ENCODE peak calls at places on chromosomes 7 and 10, in four cellular contexts. One of them, this sample, is unnamed.
A peak's percentile ranks its signal among the peaks of the same experiment; 100 is the strongest.

GRCh38 chr7:24477807-24478655 is 95.2 kb upstream of the PALS2 start:
- DNase-seq in amniotic stem cell: peak; percentile 66
- DNase-seq in GDM1: peak; percentile 40
- DNase-seq in activated naive CD4-positive, alpha-beta T cell: no peak
- DNase-seq in this sample: no peak

GRCh38 chr7:116122972-116123595 is 87.3 kb upstream of the TES start:
- DNase-seq in amniotic stem cell: peak; percentile 19
- DNase-seq in GDM1: no peak
- DNase-seq in activated naive CD4-positive, alpha-beta T cell: no peak
- DNase-seq in this sample: peak; percentile 6

GRCh38 chr10:110214380-110214826 is 7.0 kb downstream of the MXI1 start:
- DNase-seq in GDM1: peak; percentile 74
- DNase-seq in amniotic stem cell: no peak
- DNase-seq in activated naive CD4-positive, alpha-beta T cell: no peak
- DNase-seq in this sample: no peak

GRCh38 chr7:123275036-123275753 is 75.4 kb upstream of the SLC13A1 start:
- DNase-seq in activated naive CD4-positive, alpha-beta T cell: no peak
- DNase-seq in GDM1: no peak
- DNase-seq in amniotic stem cell: no peak
- DNase-seq in this sample: no peak

GRCh38 chr7:148916186-148916585 is 32.1 kb upstream of the EZH2 start:
- DNase-seq in amniotic stem cell: no peak
- DNase-seq in activated naive CD4-positive, alpha-beta T cell: no peak
- DNase-seq in GDM1: no peak
- DNase-seq in this sample: no peak

GRCh38 chr10:80070068-80070467 is 8.4 kb upstream of the TMEM254 start:
- DNase-seq in amniotic stem cell: no peak
- DNase-seq in GDM1: no peak
- DNase-seq in activated naive CD4-positive, alpha-beta T cell: no peak
- DNase-seq in this sample: no peak

GRCh38 chr10:90222939-90223338 is 521.5 kb downstream of the KIF20B start:
- DNase-seq in GDM1: no peak
- DNase-seq in amniotic stem cell: no peak
- DNase-seq in activated naive CD4-positive, alpha-beta T cell: no peak
- DNase-seq in this sample: no peak

GRCh38 chr10:112958275-112958995 is 8.4 kb downstream of the TCF7L2 start:
- DNase-seq in activated naive CD4-positive, alpha-beta T cell: no peak
- DNase-seq in amniotic stem cell: peak; percentile 71
- DNase-seq in GDM1: no peak
- DNase-seq in this sample: no peak

GRCh38 chr10:131211965-131212619 is 99.4 kb downstream of the TCERG1L start:
- DNase-seq in GDM1: no peak
- DNase-seq in amniotic stem cell: no peak
- DNase-seq in activated naive CD4-positive, alpha-beta T cell: no peak
- DNase-seq in this sample: no peak

GRCh38 chr10:114761205-114762193 is 60.1 kb upstream of the FHIP2A start:
- DNase-seq in amniotic stem cell: no peak
- DNase-seq in GDM1: no peak
- DNase-seq in activated naive CD4-positive, alpha-beta T cell: no peak
- DNase-seq in this sample: no peak

GRCh38 chr7:157318015-157318706 is 18.6 kb upstream of the DNAJB6 start:
- DNase-seq in amniotic stem cell: no peak
- DNase-seq in activated naive CD4-positive, alpha-beta T cell: no peak
- DNase-seq in GDM1: peak; percentile 64
- DNase-seq in this sample: no peak

GRCh38 chr7:3140834-3141233 is 97.2 kb upstream of the CARD11 start:
- DNase-seq in amniotic stem cell: no peak
- DNase-seq in activated naive CD4-positive, alpha-beta T cell: no peak
- DNase-seq in GDM1: no peak
- DNase-seq in this sample: no peak

GRCh38 chr7:6165521-6166325 is 106.7 kb downstream of the CYTH3 start:
- DNase-seq in GDM1: no peak
- DNase-seq in amniotic stem cell: no peak
- DNase-seq in activated naive CD4-positive, alpha-beta T cell: no peak
- DNase-seq in this sample: no peak

GRCh38 chr7:219581-220150 is 27.3 kb downstream of the FAM20C start:
- DNase-seq in GDM1: no peak
- DNase-seq in amniotic stem cell: no peak
- DNase-seq in activated naive CD4-positive, alpha-beta T cell: no peak
- DNase-seq in this sample: no peak

GRCh38 chr10:109914966-109915365 is 8.3 kb downstream of the XPNPEP1 start:
- DNase-seq in amniotic stem cell: peak; percentile 66
- DNase-seq in activated naive CD4-positive, alpha-beta T cell: no peak
- DNase-seq in GDM1: peak; percentile 38
- DNase-seq in this sample: peak; percentile 24

GRCh38 chr7:137996386-137996851 is 5.5 kb downstream of the CREB3L2 start:
- DNase-seq in GDM1: peak; percentile 74
- DNase-seq in amniotic stem cell: no peak
- DNase-seq in activated naive CD4-positive, alpha-beta T cell: no peak
- DNase-seq in this sample: no peak

GRCh38 chr7:12436896-12437535 is 33.4 kb upstream of the VWDE start:
- DNase-seq in GDM1: no peak
- DNase-seq in activated naive CD4-positive, alpha-beta T cell: no peak
- DNase-seq in amniotic stem cell: no peak
- DNase-seq in this sample: no peak

GRCh38 chr7:30596043-30596641 is 1.5 kb downstream of the GARS1 start:
- DNase-seq in GDM1: no peak
- DNase-seq in amniotic stem cell: no peak
- DNase-seq in activated naive CD4-positive, alpha-beta T cell: no peak
- DNase-seq in this sample: peak; percentile 30

GRCh38 chr10:102827597-102827975 is 9.6 kb downstream of the CYP17A1 start:
- DNase-seq in activated naive CD4-positive, alpha-beta T cell: no peak
- DNase-seq in GDM1: no peak
- DNase-seq in amniotic stem cell: no peak
- DNase-seq in this sample: no peak

GRCh38 chr10:19704544-19704943 is 111.7 kb upstream of the PLXDC2 start:
- DNase-seq in amniotic stem cell: no peak
- DNase-seq in activated naive CD4-positive, alpha-beta T cell: no peak
- DNase-seq in GDM1: no peak
- DNase-seq in this sample: no peak

GRCh38 chr10:49349390-49349789 is 46.5 kb downstream of the DRGX start:
- DNase-seq in amniotic stem cell: no peak
- DNase-seq in GDM1: no peak
- DNase-seq in activated naive CD4-positive, alpha-beta T cell: no peak
- DNase-seq in this sample: no peak

GRCh38 chr7:66522518-66522917 is 106.2 kb upstream of the KCTD7 start:
- DNase-seq in activated naive CD4-positive, alpha-beta T cell: no peak
- DNase-seq in GDM1: no peak
- DNase-seq in amniotic stem cell: no peak
- DNase-seq in this sample: peak; percentile 35

GRCh38 chr10:78025685-78026364 is 3.5 kb downstream of the POLR3A start:
- DNase-seq in activated naive CD4-positive, alpha-beta T cell: no peak
- DNase-seq in amniotic stem cell: no peak
- DNase-seq in GDM1: no peak
- DNase-seq in this sample: no peak

GRCh38 chr7:126016722-126017121 is 1087.1 kb upstream of the POT1 start:
- DNase-seq in amniotic stem cell: no peak
- DNase-seq in GDM1: no peak
- DNase-seq in activated naive CD4-positive, alpha-beta T cell: no peak
- DNase-seq in this sample: no peak

GRCh38 chr10:98267069-98267893 is 713 bp downstream of the LOXL4 start:
- DNase-seq in GDM1: no peak
- DNase-seq in activated naive CD4-positive, alpha-beta T cell: no peak
- DNase-seq in amniotic stem cell: no peak
- DNase-seq in this sample: no peak

GRCh38 chr7:30465342-30466170 is 13.0 kb downstream of the NOD1 start:
- DNase-seq in GDM1: no peak
- DNase-seq in activated naive CD4-positive, alpha-beta T cell: no peak
- DNase-seq in amniotic stem cell: no peak
- DNase-seq in this sample: no peak

GRCh38 chr10:131921191-131921590 is 20.4 kb downstream of the PPP2R2D start:
- DNase-seq in amniotic stem cell: no peak
- DNase-seq in GDM1: no peak
- DNase-seq in activated naive CD4-positive, alpha-beta T cell: no peak
- DNase-seq in this sample: no peak

GRCh38 chr7:107318523-107319160 is 149.8 kb downstream of the HBP1 start:
- DNase-seq in activated naive CD4-positive, alpha-beta T cell: no peak
- DNase-seq in GDM1: no peak
- DNase-seq in amniotic stem cell: no peak
- DNase-seq in this sample: no peak

GRCh38 chr7:3897430-3898385 is 596.7 kb downstream of the SDK1 start:
- DNase-seq in GDM1: no peak
- DNase-seq in activated naive CD4-positive, alpha-beta T cell: no peak
- DNase-seq in amniotic stem cell: no peak
- DNase-seq in this sample: peak; percentile 64

This sample was measured in germinal center.